ENCODE peak calls at places on chromosomes 7 and 10, in six cellular contexts. K, T, W, P, H and X are unnamed samples. For H3K27me3, the result is how much of the 10 kb centered on the place peaks cover.

GRCh38 chr7:19939746-19940145 is 166.3 kb upstream of the TMEM196 start:
- DNase-seq in K (peak), T (no peak), W (peak), P (no peak), H (peak), X (no peak)

GRCh38 chr10:14880201-14880600 is 1.5 kb downstream of the SUV39H2 start:
- DNase-seq in K (no peak), T (no peak), W (no peak), P (no peak), H (peak), X (no peak)

GRCh38 chr7:77799078-77799964 is 748 bp downstream of the PHTF2 start:
- DNase-seq in K (peak), T (peak), W (peak), P (peak), H (peak), X (peak)

GRCh38 chr10:69123306-69123746 is 652 bp upstream of the VPS26A start:
- DNase-seq in K (peak), T (no peak), W (peak), P (peak), H (peak), X (peak)

GRCh38 chr7:117873056-117873932 is at the start of gene CTTNBP2:
- DNase-seq in K (peak), T (peak), W (peak), P (peak), H (peak), X (peak)

GRCh38 chr10:24622781-24623301 is 100.8 kb downstream of the ARHGAP21 start:
- DNase-seq in K (peak), T (no peak), W (peak), P (no peak), H (peak), X (no peak)

GRCh38 chr7:157558875-157559595 is 222.2 kb downstream of the DNAJB6 start:
- DNase-seq in K (no peak), T (no peak), W (no peak), P (no peak), H (no peak), X (no peak)

GRCh38 chr10:3935141-3935540 is 150.1 kb upstream of the KLF6 start:
- DNase-seq in K (peak), T (no peak), W (peak), P (no peak), H (peak), X (no peak)

GRCh38 chr7:32905175-32905662 is 13.7 kb upstream of the KBTBD2 start:
- DNase-seq in K (peak), T (peak), W (peak), P (peak), H (peak), X (peak)

GRCh38 chr7:135217645-135218509 is 6.6 kb upstream of the WDR91 start:
- DNase-seq in K (no peak), T (no peak), W (no peak), P (no peak), H (no peak), X (no peak)

GRCh38 chr7:130393095-130393494 is 12.8 kb downstream of the CPA1 start:
- DNase-seq in K (peak), T (no peak), W (peak), P (no peak), H (peak), X (no peak)

GRCh38 chr7:66502230-66503035 is 126.2 kb upstream of the KCTD7 start:
- DNase-seq in K (no peak), T (no peak), W (no peak), P (no peak), H (no peak), X (no peak)

GRCh38 chr10:74991435-74991834 is 120.0 kb upstream of the SAMD8 start:
- DNase-seq in K (no peak), T (no peak), W (no peak), P (peak), H (no peak), X (no peak)

GRCh38 chr7:23709081-23709746 is 805 bp upstream of the STK31 start:
- DNase-seq in K (no peak), T (no peak), W (no peak), P (no peak), H (no peak), X (no peak)

GRCh38 chr7:142587578-142588191 is 161.6 kb upstream of the PRSS1 start:
- DNase-seq in K (peak), T (peak), W (peak), P (peak), H (peak), X (no peak)

GRCh38 chr7:50369408-50370026 is 65.0 kb downstream of the IKZF1 start:
- DNase-seq in K (no peak), T (no peak), W (no peak), P (peak), H (no peak), X (peak)

GRCh38 chr7:159008055-159008405 is 136.6 kb downstream of the VIPR2 start:
- DNase-seq in K (no peak), T (no peak), W (no peak), P (no peak), H (no peak), X (no peak)

GRCh38 chr7:2873686-2874551 is 29.8 kb upstream of the GNA12 start:
- DNase-seq in K (peak), T (peak), W (peak), P (peak), H (peak), X (no peak)

GRCh38 chr10:7027913-7028808 is 382.7 kb downstream of the SFMBT2 start:
- DNase-seq in K (peak), T (no peak), W (peak), P (no peak), H (peak), X (no peak)

GRCh38 chr7:148242271-148242801 is 348.2 kb upstream of the C7orf33 start:
- DNase-seq in K (peak), T (peak), W (peak), P (peak), H (peak), X (peak)

GRCh38 chr10:117342638-117343037 is 32.6 kb downstream of the PDZD8 start:
- DNase-seq in K (peak), T (no peak), W (peak), P (no peak), H (peak), X (no peak)

GRCh38 chr7:92648082-92648481 is 57.9 kb upstream of the FAM133B start:
- DNase-seq in K (no peak), T (no peak), W (no peak), P (no peak), H (no peak), X (no peak)

GRCh38 chr10:121609426-121610380 is 11.5 kb upstream of the FGFR2 start:
- DNase-seq in K (no peak), T (no peak), W (no peak), P (no peak), H (no peak), X (no peak)

GRCh38 chr7:108570146-108570755 is 577 bp downstream of the DNAJB9 start:
- DNase-seq in K (peak), T (peak), W (peak), P (peak), H (peak), X (no peak)

GRCh38 chr10:132643709-132644543 is 106.3 kb downstream of the INPP5A start:
- DNase-seq in K (no peak), T (no peak), W (no peak), P (peak), H (no peak), X (no peak)

GRCh38 chr7:96738705-96739104 is 29.1 kb upstream of the SEM1 start:
- DNase-seq in K (no peak), T (no peak), W (no peak), P (no peak), H (no peak), X (no peak)

GRCh38 chr7:33108931-33109757 is at the start of gene RP9:
- DNase-seq in K (peak), T (peak), W (peak), P (peak), H (peak), X (peak)

GRCh38 chr7:36946401-36946739 is 222.1 kb upstream of the AOAH start:
- DNase-seq in K (no peak), T (no peak), W (no peak), P (no peak), H (no peak), X (no peak)
- H3K9ac ChIP-seq in K (no peak), T (no peak), W (no peak), P (no peak), H (no peak), X (no peak)

GRCh38 chr10:84424731-84425165 is 96.4 kb downstream of the CCSER2 start:
- DNase-seq in K (peak), T (no peak), W (peak), P (peak), H (peak), X (peak)
- H3K4me3 ChIP-seq in K (peak), T (no peak), W (peak), P (no peak), H (peak), X (no peak)

DNA sequence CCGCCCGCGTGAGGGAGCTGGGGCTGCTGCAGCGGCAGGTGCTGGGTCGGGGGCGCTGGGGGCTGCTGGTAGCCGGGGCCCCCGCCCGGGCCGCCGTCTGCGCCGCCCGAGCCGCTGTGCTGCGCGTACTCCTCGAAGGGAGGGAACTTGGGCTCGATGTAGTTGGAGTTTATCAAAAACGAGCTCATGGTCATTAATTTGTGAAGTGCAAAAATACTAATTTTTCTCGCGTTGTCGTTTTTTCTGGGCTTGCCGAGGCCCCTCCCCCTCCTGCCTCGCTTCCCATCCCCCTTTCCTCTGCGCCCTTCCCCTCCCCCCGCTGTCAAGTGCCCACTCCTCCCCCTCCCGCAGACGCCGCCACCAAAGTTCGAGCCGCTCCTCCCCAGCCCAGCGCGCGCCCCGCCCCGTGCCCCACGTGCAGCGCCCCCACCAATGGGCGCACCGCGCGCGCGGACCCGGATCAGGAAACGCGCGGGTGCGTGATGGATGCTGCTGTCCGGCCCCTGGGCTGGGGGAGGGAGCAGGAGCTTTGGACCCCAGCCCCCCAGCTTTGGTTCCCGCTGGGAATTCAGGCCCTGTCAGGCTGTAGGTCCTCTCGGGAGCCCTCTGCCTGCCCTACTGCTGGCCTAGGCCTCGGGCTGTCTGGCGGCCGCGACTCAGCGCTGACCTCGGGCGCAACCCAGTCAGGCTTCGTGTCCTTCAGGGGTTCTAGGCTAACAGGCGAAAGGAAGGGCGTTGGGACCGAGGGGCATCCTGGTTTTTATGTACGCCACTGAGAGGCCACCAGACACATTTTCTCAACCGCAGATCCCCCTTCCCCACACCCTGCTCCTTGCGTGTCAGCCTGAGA is at the start of gene HOXA4:
- DNase-seq in K (peak), T (peak), W (peak), P (peak), H (peak), X (no peak)
- H3K27me3 ChIP-seq in K (under half), T (half or more), W (half or more), P (half or more), H (under half), X (half or more)

DNA sequence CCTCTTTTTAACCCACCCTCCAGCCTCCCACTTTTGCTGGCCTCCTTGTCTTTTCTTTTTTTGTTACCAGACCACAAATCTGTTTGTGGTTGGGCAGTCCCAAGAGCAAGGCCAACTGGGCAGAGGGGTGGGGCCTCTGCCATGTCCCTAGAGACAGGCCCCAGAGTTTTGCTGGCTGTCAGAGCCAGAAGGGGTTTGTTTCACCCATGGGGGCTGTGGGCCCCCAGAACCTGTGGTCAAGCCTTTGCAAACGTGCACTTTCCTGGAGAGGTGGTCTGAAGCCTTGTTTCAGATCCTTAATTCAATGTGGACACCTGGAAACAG is 10.3 kb downstream of the ZMIZ1 start:
- DNase-seq in K (no peak), T (no peak), W (no peak), P (no peak), H (no peak), X (no peak)
- H3K9ac ChIP-seq in K (peak), T (no peak), W (peak), P (no peak), H (no peak), X (no peak)